ENCODE peak calls at places on chromosomes 5 and 9, in six cellular contexts. I, G, J, Z, E and C are unnamed samples.

GRCh38 chr5:53871050-53871449 is 310.6 kb downstream of the NDUFS4 start:
- DNase-seq in I (no peak), G (peak; percentile 2), J (no peak), Z (no peak), E (peak; percentile 17), C (no peak)

GRCh38 chr9:127567119-127567897 is 44.8 kb upstream of the STXBP1 start:
- DNase-seq in I (no peak), G (peak; percentile 74), J (no peak), Z (no peak), E (peak; percentile 46), C (peak; percentile 54)

GRCh38 chr9:136644593-136645342 is 17.9 kb upstream of the EGFL7 start:
- DNase-seq in I (no peak), G (peak; percentile 37), J (peak; percentile 47), Z (peak; percentile 68), E (peak; percentile 71), C (no peak)

GRCh38 chr5:78648359-78649219 is at the start of gene LHFPL2:
- DNase-seq in I (no peak), G (peak; percentile 75), J (no peak), Z (no peak), E (peak; percentile 59), C (peak; percentile 75)

GRCh38 chr9:124512806-124513204 is 5.6 kb upstream of the NR5A1 start:
- DNase-seq in I (no peak), G (no peak), J (no peak), Z (no peak), E (no peak), C (no peak)

GRCh38 chr5:32004404-32004803 is 169.7 kb downstream of the GOLPH3 start:
- DNase-seq in I (no peak), G (no peak), J (no peak), Z (no peak), E (no peak), C (no peak)

GRCh38 chr5:132363431-132364112 is 5.9 kb upstream of the SLC22A5 start:
- DNase-seq in I (no peak), G (peak; percentile 84), J (no peak), Z (no peak), E (peak; percentile 94), C (peak; percentile 84)

GRCh38 chr9:104774831-104775573 is 11.1 kb downstream of the NIPSNAP3B start:
- DNase-seq in I (no peak), G (no peak), J (no peak), Z (no peak), E (no peak), C (no peak)

GRCh38 chr9:16202913-16203734 is 650.3 kb downstream of the CCDC171 start:
- DNase-seq in I (no peak), G (peak; percentile 89), J (no peak), Z (no peak), E (peak; percentile 86), C (peak; percentile 85)

GRCh38 chr9:127311239-127311741 is 46.7 kb downstream of the GARNL3 start:
- DNase-seq in I (peak; percentile 51), G (peak; percentile 32), J (no peak), Z (peak; percentile 18), E (peak; percentile 86), C (peak; percentile 70)

GRCh38 chr9:97703437-97704326 is 6.5 kb upstream of the XPA start:
- DNase-seq in I (peak; percentile 63), G (peak; percentile 72), J (no peak), Z (no peak), E (peak; percentile 83), C (peak; percentile 91)

GRCh38 chr5:42828661-42829060 is 17.0 kb upstream of the SELENOP start:
- DNase-seq in I (no peak), G (peak; percentile 5), J (no peak), Z (no peak), E (no peak), C (no peak)

GRCh38 chr5:5497132-5497748 is 74.8 kb downstream of the ICE1 start:
- DNase-seq in I (peak; percentile 30), G (peak; percentile 53), J (no peak), Z (peak; percentile 14), E (peak; percentile 72), C (peak; percentile 75)

GRCh38 chr9:126682928-126683697 is 69.4 kb downstream of the LMX1B start:
- DNase-seq in I (no peak), G (no peak), J (no peak), Z (no peak), E (no peak), C (no peak)

GRCh38 chr5:6302684-6303083 is 75.7 kb downstream of the MED10 start:
- DNase-seq in I (no peak), G (peak; percentile 8), J (no peak), Z (no peak), E (peak; percentile 64), C (peak; percentile 25)

GRCh38 chr9:93093449-93094293 is 2.3 kb upstream of the CARD19 start:
- DNase-seq in I (no peak), G (no peak), J (no peak), Z (no peak), E (no peak), C (no peak)

GRCh38 chr9:2781336-2781735 is 62.6 kb downstream of the PUM3 start:
- DNase-seq in I (no peak), G (no peak), J (no peak), Z (no peak), E (no peak), C (no peak)

GRCh38 chr9:120571443-120572257 is 8.3 kb downstream of the CDK5RAP2 start:
- DNase-seq in I (no peak), G (no peak), J (no peak), Z (no peak), E (no peak), C (peak; percentile 28)

GRCh38 chr5:80863708-80864107 is 96.5 kb upstream of the RASGRF2 start:
- DNase-seq in I (no peak), G (no peak), J (no peak), Z (no peak), E (no peak), C (no peak)

GRCh38 chr9:87793292-87793691 is 67.4 kb downstream of the CTSL start:
- DNase-seq in I (no peak), G (peak; percentile 86), J (no peak), Z (no peak), E (peak; percentile 56), C (peak; percentile 71)

GRCh38 chr5:35920890-35921289 is 17.5 kb downstream of the CAPSL start:
- DNase-seq in I (no peak), G (peak; percentile 22), J (no peak), Z (no peak), E (no peak), C (peak; percentile 39)

GRCh38 chr9:136745389-136746218 is 2.7 kb downstream of the LCN6 start:
- DNase-seq in I (no peak), G (no peak), J (no peak), Z (no peak), E (no peak), C (no peak)

GRCh38 chr5:31485376-31486207 is 46.3 kb downstream of the DROSHA start:
- DNase-seq in I (no peak), G (no peak), J (no peak), Z (no peak), E (no peak), C (no peak)

GRCh38 chr9:26026423-26027100 is 348.3 kb upstream of the TUSC1 start:
- DNase-seq in I (no peak), G (no peak), J (no peak), Z (no peak), E (no peak), C (no peak)

GRCh38 chr9:131776473-131776872 is 36.6 kb upstream of the RAPGEF1 start:
- DNase-seq in I (no peak), G (peak; percentile 19), J (no peak), Z (no peak), E (peak; percentile 39), C (peak; percentile 42)

GRCh38 chr9:128007566-128008138 is 26.9 kb upstream of the EEIG1 start:
- DNase-seq in I (no peak), G (peak; percentile 91), J (peak; percentile 91), Z (peak; percentile 77), E (peak; percentile 52), C (peak; percentile 74)

GRCh38 chr5:147190236-147190815 is 44.5 kb upstream of the STK32A start:
- DNase-seq in I (no peak), G (peak; percentile 15), J (no peak), Z (no peak), E (no peak), C (no peak)

GRCh38 chr5:140869555-140869886 is 764 bp downstream of the PCDHA11 start:
- DNase-seq in I (no peak), G (no peak), J (no peak), Z (no peak), E (no peak), C (no peak)

GRCh38 chr5:22541037-22541436 is 312.1 kb downstream of the CDH12 start:
- DNase-seq in I (no peak), G (no peak), J (no peak), Z (no peak), E (no peak), C (no peak)

GRCh38 chr5:133386662-133387061 is 225.7 kb downstream of the FSTL4 start:
- DNase-seq in I (no peak), G (no peak), J (no peak), Z (no peak), E (no peak), C (no peak)

GRCh38 chr5:65482727-65483473 is 1.2 kb upstream of the ADAMTS6 start:
- DNase-seq in I (no peak), G (peak; percentile 68), J (no peak), Z (no peak), E (peak; percentile 32), C (peak; percentile 71)

GRCh38 chr9:123749580-123750202 is 180.2 kb downstream of the DENND1A start:
- DNase-seq in I (no peak), G (no peak), J (no peak), Z (no peak), E (no peak), C (peak; percentile 30)

GRCh38 chr5:132812123-132812948 is 766 bp upstream of the SOWAHA start:
- DNase-seq in I (no peak), G (no peak), J (no peak), Z (no peak), E (no peak), C (no peak)

GRCh38 chr5:168047669-168048111 is 243.8 kb upstream of the WWC1 start:
- DNase-seq in I (no peak), G (no peak), J (no peak), Z (no peak), E (no peak), C (no peak)

GRCh38 chr5:32794086-32794485 is 83.0 kb downstream of the NPR3 start:
- DNase-seq in I (no peak), G (peak; percentile 8), J (no peak), Z (no peak), E (peak; percentile 59), C (no peak)